ENCODE peak calls at places on chromosomes 4 and X, in four cellular contexts. R is lower leg skin, O is OCI-LY7, K is psoas muscle. J is an unnamed sample.

GRCh38 chr4:88732714-88733368 is 35.2 kb upstream of the NAP1L5 start:
- DNase-seq in R (no peak), O (no peak), K (no peak), J (no peak)

GRCh38 chrX:70454441-70455365 is 10.1 kb downstream of the DLG3 start:
- DNase-seq in R (no peak), O (peak), K (peak), J (peak)

GRCh38 chr4:116070283-116070682 is 956.9 kb upstream of the NDST4 start:
- DNase-seq in R (no peak), O (no peak), K (no peak), J (no peak)

GRCh38 chr4:58849026-58849425 is 1738.8 kb upstream of the IGFBP7 start:
- DNase-seq in R (no peak), O (no peak), K (no peak), J (no peak)

GRCh38 chrX:132833373-132833772 is 125.1 kb downstream of the HS6ST2 start:
- DNase-seq in R (no peak), O (no peak), K (no peak), J (no peak)

GRCh38 chr4:185096032-185096653 is 46.9 kb upstream of the SLC25A4 start:
- DNase-seq in R (no peak), O (peak), K (no peak), J (peak)

GRCh38 chr4:111283066-111283677 is 660.3 kb upstream of the PITX2 start:
- DNase-seq in R (peak), O (peak), K (peak), J (peak)

GRCh38 chr4:121991968-121992367 is 40.1 kb upstream of the TRPC3 start:
- DNase-seq in R (no peak), O (no peak), K (no peak), J (no peak)

GRCh38 chrX:42531431-42531830 is 246.5 kb downstream of the PPP1R2C start:
- DNase-seq in R (no peak), O (no peak), K (no peak), J (no peak)

GRCh38 chr4:145907827-145908226 is 30.8 kb downstream of the ZNF827 start:
- DNase-seq in R (no peak), O (no peak), K (no peak), J (no peak)

GRCh38 chr4:145907363-145907762 is 31.3 kb downstream of the ZNF827 start:
- DNase-seq in R (no peak), O (no peak), K (no peak), J (no peak)

GRCh38 chr4:145909773-145910172 is 28.9 kb downstream of the ZNF827 start:
- DNase-seq in R (no peak), O (no peak), K (no peak), J (no peak)

GRCh38 chr4:145912391-145912790 is 26.2 kb downstream of the ZNF827 start:
- DNase-seq in R (no peak), O (no peak), K (no peak), J (no peak)

DNA sequence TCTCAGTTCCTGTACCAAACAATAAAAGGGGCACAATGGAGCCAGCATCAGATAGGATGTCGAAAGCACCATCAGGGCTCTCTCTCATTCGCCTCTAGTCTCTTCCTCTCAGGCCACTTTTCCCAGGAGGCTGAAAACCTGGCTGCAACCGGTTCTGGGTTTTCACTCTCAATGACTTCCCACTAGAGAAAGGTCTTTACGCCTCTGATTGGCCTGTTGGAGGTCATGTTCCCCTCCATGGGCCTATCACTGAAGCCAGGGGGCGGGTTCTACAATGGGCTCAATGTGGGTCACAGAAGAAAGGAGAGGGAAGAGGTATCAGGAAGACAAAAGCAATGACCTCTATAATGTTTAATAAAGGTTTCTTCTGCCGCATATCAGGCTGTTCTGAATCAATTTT is 29.3 kb downstream of the ZNF827 start:
- DNase-seq in R (no peak), O (peak), K (peak), J (no peak)
- H3K4me3 ChIP-seq in R (no peak), O (no peak), K (peak), J (no peak)

DNA sequence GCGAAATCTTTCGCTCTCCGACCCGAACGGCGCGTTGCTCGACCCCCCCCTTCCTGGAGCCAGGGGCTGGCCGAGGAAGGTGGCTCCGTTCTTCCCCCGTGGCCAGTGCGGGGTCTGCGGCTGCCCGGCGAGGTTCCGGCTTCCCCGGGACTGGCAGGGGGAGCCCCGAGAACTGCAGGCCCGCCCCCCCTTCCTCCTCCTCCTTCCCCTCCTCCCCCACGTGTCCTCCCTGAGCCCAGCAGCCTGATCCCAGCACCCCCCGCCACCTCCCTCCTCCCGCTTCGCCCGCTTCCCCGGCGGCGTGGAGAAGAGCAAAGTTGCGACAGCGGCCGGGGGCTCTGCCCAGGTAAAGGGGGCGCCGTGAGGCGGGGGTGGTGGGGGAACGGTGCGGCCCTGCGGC is 2.4 kb upstream of the BCORL1 start:
- DNase-seq in R (peak), O (no peak), K (peak), J (no peak)
- H3K4me3 ChIP-seq in R (peak), O (no peak), K (no peak), J (no peak)

DNA sequence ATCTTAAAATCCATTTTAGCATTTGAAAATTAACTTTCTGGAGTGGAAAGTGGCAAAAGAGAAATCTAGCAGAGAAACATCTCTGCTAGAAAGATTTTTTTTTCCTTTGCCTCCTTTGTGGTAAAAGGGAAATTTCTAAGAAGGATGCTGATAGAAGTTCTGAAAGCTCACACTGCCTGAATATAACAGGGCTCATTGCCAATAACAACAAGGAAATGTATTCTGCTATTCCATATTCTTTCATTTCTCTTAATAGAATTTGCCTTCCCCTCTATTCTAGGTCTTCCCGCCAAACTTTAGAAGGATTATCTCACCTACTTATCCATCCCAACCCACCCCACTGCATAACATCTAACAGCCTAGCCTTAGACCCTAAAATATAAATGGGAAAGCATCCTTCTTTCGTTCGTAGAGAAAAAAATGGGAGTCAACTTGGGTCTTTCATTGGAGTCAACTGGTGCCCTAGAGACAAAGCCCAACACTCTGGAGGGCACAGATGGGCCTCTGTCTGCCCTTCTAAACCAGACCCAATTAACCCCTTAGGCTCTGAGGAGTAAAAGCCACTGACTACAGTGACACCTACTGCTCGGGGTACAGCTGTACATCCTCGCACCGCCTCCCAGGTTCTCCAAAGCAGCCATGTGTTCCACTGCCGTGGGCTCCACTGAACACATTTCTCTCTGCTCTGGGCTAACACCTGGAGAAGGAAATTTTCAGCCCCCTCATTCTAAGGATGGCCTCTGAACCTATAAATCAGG is 103.9 kb downstream of the MAML3 start:
- DNase-seq in R (no peak), O (peak), K (no peak), J (peak)
- H3K4me3 ChIP-seq in R (no peak), O (peak), K (peak), J (peak)

GRCh38 chr4:2870098-2870497 is 26.5 kb downstream of the ADD1 start:
- DNase-seq in R (no peak), O (no peak), K (no peak), J (no peak)
- H3K4me3 ChIP-seq in R (no peak), O (no peak), K (peak), J (no peak)

GRCh38 chr4:180641495-180641894 is 1601.7 kb upstream of the TENM3 start:
- DNase-seq in R (no peak), O (no peak), K (no peak), J (no peak)
- H3K4me3 ChIP-seq in R (no peak), O (no peak), K (no peak), J (no peak)

GRCh38 chr4:48074657-48075056 is 58.1 kb downstream of the NIPAL1 start:
- DNase-seq in R (no peak), O (no peak), K (no peak), J (no peak)

GRCh38 chr4:48081196-48081595 is 52.9 kb downstream of the TXK start:
- DNase-seq in R (no peak), O (no peak), K (no peak), J (no peak)

GRCh38 chr4:48082956-48083355 is 51.1 kb downstream of the TXK start:
- DNase-seq in R (no peak), O (no peak), K (no peak), J (no peak)

GRCh38 chr4:48079972-48080391 is 54.1 kb downstream of the TXK start:
- DNase-seq in R (no peak), O (no peak), K (no peak), J (no peak)

DNA sequence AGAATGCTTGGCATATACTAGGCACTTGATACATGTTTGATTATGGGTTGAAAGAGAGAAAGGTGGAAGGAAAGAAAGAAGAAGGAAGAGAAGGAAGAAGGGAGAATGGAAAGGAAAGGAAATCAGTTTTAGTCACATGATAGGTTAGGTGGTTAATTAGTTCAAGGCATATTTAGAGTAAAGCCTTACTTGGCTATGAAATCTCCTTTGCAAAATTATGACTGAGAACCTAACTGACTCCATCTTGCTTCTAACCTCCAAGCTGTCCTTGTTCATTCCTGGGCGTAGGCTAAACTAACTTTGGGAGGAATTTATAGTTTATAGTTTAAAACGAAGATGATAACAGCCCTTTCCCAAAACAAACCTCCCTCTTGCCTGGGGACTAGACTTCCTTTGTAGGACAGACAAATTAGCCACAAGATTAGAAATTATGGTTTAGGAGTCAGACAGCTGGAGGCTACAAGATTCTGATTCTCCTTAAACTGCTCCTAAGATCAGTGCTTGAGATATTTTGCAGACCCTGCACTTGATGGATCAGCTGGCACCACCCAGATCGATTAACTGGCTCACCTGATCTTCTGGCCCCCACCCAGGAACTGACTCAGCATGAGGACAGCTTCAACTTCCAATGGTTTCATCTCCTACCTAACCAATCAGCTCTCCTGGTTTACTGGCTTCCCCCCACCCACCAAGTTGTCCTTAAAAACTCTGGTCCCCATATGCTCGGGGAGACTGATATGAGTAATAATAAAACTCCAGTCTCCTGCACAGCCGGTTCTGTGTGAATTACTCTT is 55.0 kb downstream of the TXK start:
- DNase-seq in R (no peak), O (no peak), K (no peak), J (no peak)
- H3K4me3 ChIP-seq in R (no peak), O (no peak), K (no peak), J (no peak)

GRCh38 chr4:66275381-66276060 is 605.2 kb upstream of the EPHA5 start:
- DNase-seq in R (no peak), O (no peak), K (no peak), J (no peak)
- H3K4me3 ChIP-seq in R (no peak), O (no peak), K (no peak), J (no peak)

J was measured in Jurkat, Clone E6-1.